ENCODE peak calls at places on chromosomes 13 and 19, in eight cellular contexts. V is mammary epithelial cell, W is pancreas, Y is AG04450, H is hepatocyte, S is lower lobe of right lung, B is Caco-2, C is fibroblast of lung. X is an unnamed sample. For H3K9me3, the result is how much of the 10 kb centered on the place peaks cover.

GRCh38 chr13:108572782-108573211 is 56.6 kb upstream of the MYO16 start:
- DNase-seq in V (peak), W (no peak), Y (no peak), H (no peak), S (no peak), B (no peak), C (no peak), X (no peak)

GRCh38 chr19:15251749-15252397 is 19.6 kb upstream of the EPHX3 start:
- DNase-seq in V (peak), W (no peak), Y (peak), H (peak), S (peak), B (peak), C (peak), X (peak)

GRCh38 chr19:11102944-11103343 is 13.7 kb downstream of the LDLR start:
- DNase-seq in V (no peak), W (no peak), Y (no peak), H (no peak), S (no peak), B (no peak), C (no peak), X (no peak)

GRCh38 chr13:44333950-44334675 is 39.5 kb upstream of the SERP2 start:
- DNase-seq in V (no peak), W (no peak), Y (no peak), H (no peak), S (no peak), B (no peak), C (no peak), X (no peak)

GRCh38 chr13:42064259-42064658 is 15.8 kb downstream of the DGKH start:
- DNase-seq in V (peak), W (no peak), Y (no peak), H (no peak), S (no peak), B (no peak), C (peak), X (no peak)

GRCh38 chr19:709196-709964 is 645 bp downstream of the PALM start:
- DNase-seq in V (no peak), W (no peak), Y (no peak), H (peak), S (no peak), B (no peak), C (no peak), X (no peak)

GRCh38 chr13:91540157-91540736 is 141.8 kb downstream of the GPC5 start:
- DNase-seq in V (no peak), W (no peak), Y (no peak), H (no peak), S (no peak), B (no peak), C (no peak), X (no peak)

GRCh38 chr13:113748101-113748861 is 10.7 kb upstream of the TMEM255B start:
- DNase-seq in V (no peak), W (peak), Y (no peak), H (no peak), S (peak), B (no peak), C (no peak), X (no peak)

GRCh38 chr19:50785329-50785922 is 4.8 kb upstream of the ACP4 start:
- DNase-seq in V (no peak), W (no peak), Y (no peak), H (no peak), S (no peak), B (no peak), C (no peak), X (no peak)

GRCh38 chr13:33870046-33870668 is 52.2 kb downstream of the RFC3 start:
- DNase-seq in V (no peak), W (no peak), Y (no peak), H (no peak), S (no peak), B (no peak), C (no peak), X (no peak)

GRCh38 chr13:65966991-65967451 is 1263.1 kb downstream of the PCDH9 start:
- DNase-seq in V (peak), W (no peak), Y (no peak), H (peak), S (no peak), B (peak), C (peak), X (no peak)

GRCh38 chr19:30739394-30739793 is 367.2 kb downstream of the ZNF536 start:
- DNase-seq in V (no peak), W (no peak), Y (no peak), H (no peak), S (no peak), B (no peak), C (no peak), X (no peak)

GRCh38 chr19:10780368-10780767 is 55.6 kb downstream of the TMED1 start:
- DNase-seq in V (no peak), W (no peak), Y (no peak), H (no peak), S (peak), B (no peak), C (peak), X (no peak)

GRCh38 chr13:75870397-75870801 is 234.3 kb downstream of the LMO7 start:
- DNase-seq in V (no peak), W (no peak), Y (no peak), H (peak), S (no peak), B (no peak), C (no peak), X (no peak)

GRCh38 chr19:38710928-38711725 is 33.1 kb downstream of the CAPN12 start:
- DNase-seq in V (peak), W (no peak), Y (no peak), H (no peak), S (no peak), B (no peak), C (no peak), X (no peak)

GRCh38 chr13:30551194-30551593 is 66.5 kb upstream of the USPL1 start:
- DNase-seq in V (peak), W (no peak), Y (no peak), H (peak), S (no peak), B (no peak), C (no peak), X (no peak)

GRCh38 chr13:40477623-40478608 is 188.5 kb downstream of the FOXO1 start:
- DNase-seq in V (no peak), W (no peak), Y (no peak), H (no peak), S (peak), B (no peak), C (peak), X (no peak)

GRCh38 chr13:39100996-39101751 is 62.9 kb downstream of the NHLRC3 start:
- DNase-seq in V (no peak), W (no peak), Y (no peak), H (no peak), S (no peak), B (no peak), C (no peak), X (no peak)

GRCh38 chr13:35191883-35192282 is 249.8 kb downstream of the NBEA start:
- DNase-seq in V (no peak), W (no peak), Y (no peak), H (no peak), S (no peak), B (no peak), C (no peak), X (no peak)

GRCh38 chr19:37329686-37330085 is 41.2 kb upstream of the ZNF527 start:
- DNase-seq in V (no peak), W (no peak), Y (no peak), H (no peak), S (no peak), B (no peak), C (no peak), X (no peak)

GRCh38 chr13:98476538-98476966 is 100.4 kb downstream of the STK24 start:
- DNase-seq in V (peak), W (no peak), Y (no peak), H (no peak), S (peak), B (no peak), C (peak), X (peak)

GRCh38 chr19:50721441-50722137 is 1.6 kb upstream of the CLEC11A start:
- DNase-seq in V (no peak), W (no peak), Y (no peak), H (no peak), S (no peak), B (no peak), C (no peak), X (no peak)

GRCh38 chr19:14406645-14407331 is 12.4 kb downstream of the DDX39A start:
- DNase-seq in V (no peak), W (no peak), Y (no peak), H (no peak), S (no peak), B (no peak), C (no peak), X (no peak)

GRCh38 chr19:1130801-1131717 is 27.3 kb downstream of the GPX4 start:
- DNase-seq in V (no peak), W (no peak), Y (no peak), H (no peak), S (no peak), B (no peak), C (no peak), X (peak)

GRCh38 chr19:20165971-20166592 is 932 bp upstream of the ZNF486 start:
- DNase-seq in V (no peak), W (no peak), Y (no peak), H (no peak), S (no peak), B (no peak), C (no peak), X (no peak)

GRCh38 chr13:27599845-27600553 is 20.3 kb downstream of the LNX2 start:
- DNase-seq in V (peak), W (no peak), Y (no peak), H (peak), S (no peak), B (no peak), C (peak), X (no peak)

GRCh38 chr19:29337029-29337428 is 124.1 kb upstream of the UQCRFS1 start:
- DNase-seq in V (no peak), W (no peak), Y (no peak), H (no peak), S (no peak), B (no peak), C (no peak), X (no peak)

GRCh38 chr19:16293133-16294085 is 31.2 kb upstream of the KLF2 start:
- DNase-seq in V (no peak), W (no peak), Y (peak), H (peak), S (no peak), B (peak), C (peak), X (peak)

GRCh38 chr19:48481846-48482639 is 12.9 kb downstream of the CYTH2 start:
- DNase-seq in V (no peak), W (no peak), Y (no peak), H (no peak), S (no peak), B (no peak), C (no peak), X (no peak)
- H3K9me3 ChIP-seq in V (under half), W (under half), Y (under half), H (under half), S (under half), B (under half), C (under half), X (under half)

DNA sequence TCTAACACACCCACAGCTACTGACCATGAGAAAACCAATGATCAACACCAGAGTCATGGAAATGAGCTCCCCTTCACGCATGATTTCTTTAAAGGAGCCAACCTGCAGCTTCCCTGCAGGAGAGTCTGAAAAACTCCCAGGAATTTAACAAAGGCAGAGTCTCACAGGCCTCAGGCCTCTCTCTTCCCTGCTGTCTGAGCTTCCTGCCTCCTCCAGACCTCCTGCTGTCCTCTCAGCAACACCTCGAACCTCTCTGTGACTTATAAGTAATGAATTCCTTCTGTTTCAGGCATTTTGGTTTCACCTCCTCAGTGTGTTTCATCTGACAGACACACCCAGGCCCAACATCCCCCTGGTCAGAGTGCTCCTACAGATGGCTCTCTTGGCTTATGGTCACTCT is 1044.4 kb downstream of the UQCRFS1 start:
- DNase-seq in V (no peak), W (no peak), Y (no peak), H (no peak), S (no peak), B (no peak), C (peak), X (no peak)
- TF ChIP-seq CTCF in V (no peak), W (no peak), Y (no peak), H (no peak), S (no peak), B (no peak), C (no peak), X (no peak)

DNA sequence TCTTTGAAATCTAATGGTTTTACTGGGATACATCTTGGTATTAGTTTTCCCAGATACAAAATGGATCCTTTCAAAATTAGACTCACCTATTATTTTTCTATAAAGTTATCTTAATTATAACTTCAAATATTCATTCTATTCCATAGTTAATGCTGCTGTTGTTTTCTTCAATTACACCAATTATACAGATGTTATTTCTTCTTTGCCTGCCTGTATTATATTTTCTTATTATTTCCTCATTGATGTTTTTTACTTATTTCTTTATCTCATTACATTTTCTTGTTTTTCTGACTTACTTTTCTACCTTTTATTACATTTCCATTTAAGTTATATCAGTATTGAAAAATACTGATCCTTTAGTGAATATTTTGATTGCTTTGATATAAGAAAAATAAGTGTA is 40.9 kb downstream of the SPACA7 start:
- DNase-seq in V (no peak), W (no peak), Y (no peak), H (no peak), S (no peak), B (no peak), C (no peak), X (no peak)
- H3K9me3 ChIP-seq in V (under half), W (under half), Y (under half), H (under half), S (under half), B (under half), C (under half), X (under half)

GRCh38 chr13:110644892-110645521 is 29.7 kb downstream of the NAXD start:
- DNase-seq in V (peak), W (no peak), Y (peak), H (peak), S (peak), B (no peak), C (peak), X (peak)
- TF ChIP-seq CTCF in V (no peak), W (no peak), Y (peak), H (peak), S (peak), B (peak), C (peak), X (peak)

DNA sequence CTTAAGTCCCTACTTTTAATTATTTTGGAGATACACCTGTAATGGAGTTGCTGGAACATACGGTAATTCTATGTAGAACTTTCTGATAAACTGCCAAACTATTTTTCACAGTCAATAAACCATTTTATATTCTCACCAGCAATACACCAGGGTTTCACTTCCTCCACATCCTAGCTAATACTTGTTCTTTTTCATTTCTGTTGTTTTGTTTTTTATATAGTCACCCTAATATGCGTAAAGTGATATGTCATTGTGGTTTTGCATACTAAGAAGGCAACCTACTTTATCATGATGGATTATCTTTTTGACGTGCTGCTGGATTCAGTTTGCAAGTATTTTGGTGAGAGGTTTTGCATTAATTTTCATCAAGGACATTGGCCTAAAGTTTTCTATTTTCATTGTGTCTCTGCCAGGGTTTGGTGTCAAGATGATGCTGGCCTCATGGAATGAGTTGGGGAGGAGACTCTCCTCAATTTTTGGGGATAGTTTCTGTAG is 1384.1 kb downstream of the UQCRFS1 start:
- DNase-seq in V (no peak), W (no peak), Y (no peak), H (no peak), S (no peak), B (no peak), C (peak), X (no peak)
- H3K9me3 ChIP-seq in V (under half), W (under half), Y (under half), H (under half), S (under half), B (under half), C (under half), X (under half)

DNA sequence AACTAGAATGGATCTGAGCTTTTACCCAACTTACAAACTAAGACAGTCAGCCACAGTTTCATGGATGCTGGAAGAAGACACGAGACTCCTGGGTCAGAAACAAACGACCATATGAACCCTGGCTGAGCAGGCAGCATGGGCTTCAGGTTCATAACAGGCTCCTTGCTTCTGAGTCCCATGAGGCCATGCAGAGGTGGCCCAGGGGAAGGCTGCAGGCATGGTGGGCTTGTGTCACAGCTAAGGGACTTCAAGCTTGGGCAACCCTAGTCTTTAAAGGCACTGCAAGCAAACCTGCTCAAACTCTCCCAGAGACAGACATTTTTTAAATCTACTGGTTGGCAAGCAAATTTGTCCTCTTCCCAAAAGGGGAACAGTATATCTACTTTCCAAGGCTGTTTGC is 5.1 kb upstream of the ARHGEF7 start:
- DNase-seq in V (no peak), W (no peak), Y (no peak), H (no peak), S (no peak), B (no peak), C (no peak), X (no peak)
- TF ChIP-seq CTCF in V (no peak), W (no peak), Y (no peak), H (no peak), S (no peak), B (no peak), C (no peak), X (no peak)